ENCODE peak calls at places on chromosome 13, in ten cellular contexts. Q is Calu3; O is transverse colon; K is stimulated activated CD8-positive, alpha-beta memory T cell treated with anti-CD3 and anti-CD28 coated beads, Interleukin-15, amount 100 ng/mL, for 24 hours; B is epithelial cell of prostate; P is iPS-NIHi11; X is astrocyte; N is activated CD4-positive, alpha-beta T cell treated with anti-CD3 and anti-CD28 coated beads, Interleukin-2, amount 50 U/mL, for 1 hour; S is Caco-2; Y is iris pigment epithelial cell. I is an unnamed sample.

GRCh38 chr13:51271008-51271407 is 48.8 kb downstream of the FAM124A start:
- DNase-seq in P (no peak), B (no peak), X (no peak), K (no peak), Y (no peak), S (no peak), N (no peak), Q (no peak), O (no peak), I (no peak)

GRCh38 chr13:99496322-99497142 is 4.7 kb upstream of the TM9SF2 start:
- DNase-seq in Q (peak), X (peak), Y (no peak), P (no peak), S (peak), K (peak), N (peak), B (no peak), O (peak), I (no peak)

GRCh38 chr13:20494656-20495055 is 31.0 kb downstream of the CRYL1 start:
- DNase-seq in K (no peak), S (no peak), O (no peak), P (no peak), Q (no peak), X (no peak), Y (no peak), N (no peak), B (no peak), I (no peak)

GRCh38 chr13:32639502-32640105 is 53.4 kb downstream of the PDS5B start:
- DNase-seq in K (no peak), N (peak), S (peak), O (peak), P (peak), Q (peak), B (no peak), Y (peak), X (peak), I (peak)

GRCh38 chr13:45769072-45769471 is 67.0 kb downstream of the CBY2 start:
- DNase-seq in N (no peak), X (no peak), Y (no peak), K (no peak), O (no peak), B (no peak), S (no peak), P (no peak), Q (no peak), I (no peak)

GRCh38 chr13:79385694-79386093 is 20.4 kb downstream of the RBM26 start:
- DNase-seq in Y (peak), P (no peak), O (no peak), B (no peak), N (no peak), X (no peak), S (no peak), K (no peak), Q (no peak), I (no peak)

GRCh38 chr13:87331178-87331577 is 340.0 kb upstream of the SLITRK5 start:
- DNase-seq in N (no peak), O (no peak), K (no peak), Q (no peak), B (peak), X (peak), Y (peak), S (peak), P (peak), I (peak)

GRCh38 chr13:94706854-94707399 is 5.4 kb downstream of the SOX21 start:
- DNase-seq in K (no peak), P (no peak), X (no peak), B (no peak), O (no peak), S (no peak), N (no peak), Q (no peak), Y (no peak), I (no peak)

GRCh38 chr13:60012503-60012902 is 151.2 kb downstream of the DIAPH3 start:
- DNase-seq in P (peak), K (no peak), O (peak), S (no peak), X (no peak), Q (peak), Y (no peak), N (no peak), B (peak), I (no peak)

GRCh38 chr13:95156208-95156607 is 145.0 kb downstream of the ABCC4 start:
- DNase-seq in S (no peak), P (no peak), O (no peak), Q (no peak), K (no peak), N (no peak), Y (peak), X (no peak), B (no peak), I (no peak)

GRCh38 chr13:27035892-27036235 is 135.7 kb downstream of the USP12 start:
- DNase-seq in O (no peak), Y (peak), B (no peak), P (no peak), Q (peak), X (peak), N (no peak), K (no peak), S (no peak), I (no peak)

GRCh38 chr13:30422056-30422914 is at the start of gene UBE2L5:
- DNase-seq in Q (peak), P (peak), X (peak), S (peak), Y (peak), O (peak), K (peak), B (peak), N (peak), I (peak)

GRCh38 chr13:47004022-47004421 is 107.2 kb upstream of the HTR2A start:
- DNase-seq in Y (no peak), O (no peak), P (no peak), X (peak), Q (no peak), B (no peak), S (no peak), K (no peak), N (no peak), I (no peak)

GRCh38 chr13:89650226-89650625 is 1697.3 kb upstream of the MIR17HG start:
- DNase-seq in S (no peak), Y (no peak), K (no peak), X (no peak), B (no peak), Q (no peak), P (no peak), O (no peak), N (no peak), I (no peak)

GRCh38 chr13:42354246-42355117 is 82.5 kb downstream of the AKAP11 start:
- DNase-seq in S (no peak), Q (no peak), B (peak), P (peak), K (no peak), N (peak), Y (peak), X (peak), O (no peak), I (peak)

GRCh38 chr13:42820450-42820849 is 39.1 kb downstream of the FAM216B start:
- DNase-seq in O (no peak), P (no peak), Y (no peak), B (no peak), Q (no peak), S (no peak), K (no peak), X (no peak), N (no peak), I (no peak)

I was measured in retinal pigment epithelial cell.